ENCODE peak calls at places on chromosomes 4 and X, in five cellular contexts. U is AG09319, C is fibroblast of the aortic adventitia, G is tibial artery, R is omental fat pad. E is an unnamed sample.

GRCh38 chr4:84167579-84167978 is 331.5 kb downstream of the NKX6-1 start:
- DNase-seq in U (no peak), C (no peak), G (no peak), R (no peak), E (peak; percentile 19)

GRCh38 chrX:16487620-16488380 is 162.2 kb upstream of the S100G start:
- DNase-seq in U (no peak), C (no peak), G (no peak), R (no peak), E (no peak)

GRCh38 chr4:53326535-53326934 is 39.3 kb downstream of the SCFD2 start:
- DNase-seq in U (no peak), C (no peak), G (no peak), R (no peak), E (no peak)

GRCh38 chr4:77845400-77845799 is 17.2 kb upstream of the MRPL1 start:
- DNase-seq in U (no peak), C (no peak), G (no peak), R (no peak), E (no peak)

GRCh38 chrX:29299689-29300088 is 712.4 kb downstream of the IL1RAPL1 start:
- DNase-seq in U (no peak), C (peak; percentile 39), G (no peak), R (no peak), E (no peak)

GRCh38 chr4:53786632-53787031 is 195.3 kb upstream of the LNX1 start:
- DNase-seq in U (peak; percentile 83), C (no peak), G (no peak), R (no peak), E (no peak)

GRCh38 chr4:145281946-145282345 is 101.6 kb upstream of the OTUD4 start:
- DNase-seq in U (no peak), C (no peak), G (no peak), R (no peak), E (no peak)

GRCh38 chr4:13933163-13933562 is 305.6 kb upstream of the BOD1L1 start:
- DNase-seq in U (no peak), C (peak; percentile 52), G (no peak), R (no peak), E (no peak)

GRCh38 chr4:186227221-186227620 is at the start of gene KLKB1:
- DNase-seq in U (no peak), C (no peak), G (no peak), R (no peak), E (no peak)

GRCh38 chr4:146643812-146644401 is 5.2 kb downstream of the POU4F2 start:
- DNase-seq in U (no peak), C (peak; percentile 40), G (no peak), R (no peak), E (no peak)

GRCh38 chr4:147430111-147430510 is 50.8 kb upstream of the EDNRA start:
- DNase-seq in U (no peak), C (no peak), G (no peak), R (no peak), E (no peak)

GRCh38 chr4:6663596-6664393 is 23.3 kb downstream of the MRFAP1 start:
- DNase-seq in U (no peak), C (no peak), G (no peak), R (no peak), E (no peak)

GRCh38 chr4:5378002-5378401 is 326.7 kb downstream of the STK32B start:
- DNase-seq in U (no peak), C (no peak), G (no peak), R (no peak), E (no peak)

GRCh38 chr4:6824772-6825402 is 42.4 kb downstream of the KIAA0232 start:
- DNase-seq in U (no peak), C (peak; percentile 24), G (no peak), R (no peak), E (no peak)

GRCh38 chr4:7987148-7987989 is 47.7 kb upstream of the AFAP1 start:
- DNase-seq in U (peak; percentile 49), C (peak; percentile 83), G (peak; percentile 59), R (peak; percentile 78), E (peak; percentile 61)

GRCh38 chr4:156962551-156962974 is 9.0 kb downstream of the PDGFC start:
- DNase-seq in U (peak; percentile 77), C (peak; percentile 85), G (no peak), R (no peak), E (no peak)

GRCh38 chr4:121594796-121595526 is 101.8 kb downstream of the ANXA5 start:
- DNase-seq in U (no peak), C (peak; percentile 77), G (peak; percentile 18), R (no peak), E (no peak)

GRCh38 chr4:139838811-139839210 is 173.2 kb downstream of the MGST2 start:
- DNase-seq in U (no peak), C (peak; percentile 14), G (no peak), R (no peak), E (no peak)

GRCh38 chr4:90024519-90024918 is 102.7 kb upstream of the CCSER1 start:
- DNase-seq in U (no peak), C (no peak), G (no peak), R (no peak), E (no peak)

GRCh38 chrX:136954930-136955329 is 74.4 kb upstream of the RBMX start:
- DNase-seq in U (peak; percentile 7), C (peak; percentile 64), G (no peak), R (no peak), E (no peak)

GRCh38 chr4:107930821-107931774 is at the start of gene CYP2U1:
- DNase-seq in U (no peak), C (peak; percentile 69), G (peak; percentile 91), R (no peak), E (peak; percentile 76)

GRCh38 chrX:16785247-16786138 is 773 bp upstream of the TXLNG start:
- DNase-seq in U (no peak), C (no peak), G (peak; percentile 21), R (no peak), E (no peak)

GRCh38 chr4:152372444-152372843 is 163.4 kb downstream of the FBXW7 start:
- DNase-seq in U (no peak), C (no peak), G (no peak), R (no peak), E (no peak)

GRCh38 chrX:132426695-132427281 is 62.0 kb downstream of the MBNL3 start:
- DNase-seq in U (peak; percentile 15), C (peak; percentile 58), G (no peak), R (no peak), E (no peak)

GRCh38 chrX:44447214-44447613 is 95.4 kb downstream of the FUNDC1 start:
- DNase-seq in U (no peak), C (no peak), G (no peak), R (no peak), E (no peak)

GRCh38 chr4:185849543-185850185 is 37.7 kb upstream of the SORBS2 start:
- DNase-seq in U (no peak), C (peak; percentile 86), G (peak; percentile 50), R (no peak), E (no peak)

GRCh38 chr4:165768281-165768680 is 104.8 kb upstream of the TLL1 start:
- DNase-seq in U (no peak), C (no peak), G (no peak), R (no peak), E (no peak)

GRCh38 chr4:8188743-8189550 is 10.1 kb upstream of the SH3TC1 start:
- DNase-seq in U (no peak), C (no peak), G (peak; percentile 45), R (no peak), E (no peak)

GRCh38 chr4:117420966-117421365 is 335.6 kb upstream of the TRAM1L1 start:
- DNase-seq in U (no peak), C (no peak), G (no peak), R (no peak), E (no peak)

GRCh38 chrX:130155564-130155963 is 10.1 kb downstream of the AIFM1 start:
- DNase-seq in U (no peak), C (peak; percentile 70), G (no peak), R (no peak), E (no peak)

GRCh38 chrX:64206556-64207162 is 1.2 kb upstream of the AMER1 start:
- DNase-seq in U (no peak), C (peak; percentile 73), G (no peak), R (no peak), E (no peak)

GRCh38 chr4:39466747-39467146 is 7.9 kb downstream of the LIAS start:
- DNase-seq in U (no peak), C (peak; percentile 35), G (no peak), R (no peak), E (no peak)

GRCh38 chr4:108774809-108775530 is 12.1 kb upstream of the ETNPPL start:
- DNase-seq in U (no peak), C (no peak), G (no peak), R (no peak), E (no peak)

GRCh38 chrX:21943460-21944135 is 3.1 kb downstream of the SMS start:
- DNase-seq in U (no peak), C (peak; percentile 86), G (no peak), R (no peak), E (no peak)

GRCh38 chr4:1595789-1596325 is 88.3 kb downstream of the FAM53A start:
- DNase-seq in U (no peak), C (no peak), G (no peak), R (no peak), E (no peak)

GRCh38 chrX:123330229-123330942 is 146.3 kb downstream of the GRIA3 start:
- DNase-seq in U (no peak), C (no peak), G (no peak), R (no peak), E (no peak)

GRCh38 chr4:83582289-83582756 is 46.4 kb downstream of the GPAT3 start:
- DNase-seq in U (no peak), C (peak; percentile 66), G (no peak), R (no peak), E (no peak)

GRCh38 chr4:175590205-175590604 is 221.9 kb downstream of the GPM6A start:
- DNase-seq in U (no peak), C (no peak), G (no peak), R (no peak), E (no peak)

GRCh38 chrX:108165349-108166111 is 74.0 kb downstream of the ATG4A start:
- DNase-seq in U (no peak), C (peak; percentile 64), G (no peak), R (no peak), E (no peak)
- TF ChIP-seq CTCF in U (peak; percentile 47), C (peak; percentile 64), G (no peak), R (no peak), E (peak; percentile 37)

GRCh38 chrX:40316502-40316901 is 218.7 kb upstream of the BCOR start:
- DNase-seq in U (no peak), C (no peak), G (no peak), R (no peak), E (no peak)

GRCh38 chrX:40318076-40318475 is 220.3 kb upstream of the BCOR start:
- DNase-seq in U (no peak), C (no peak), G (no peak), R (no peak), E (no peak)

GRCh38 chrX:40313269-40313668 is 215.5 kb upstream of the BCOR start:
- DNase-seq in U (no peak), C (no peak), G (no peak), R (no peak), E (no peak)

GRCh38 chrX:40310016-40310415 is 212.3 kb upstream of the BCOR start:
- DNase-seq in U (no peak), C (no peak), G (no peak), R (no peak), E (no peak)

GRCh38 chrX:40314070-40314469 is 216.3 kb upstream of the BCOR start:
- DNase-seq in U (no peak), C (no peak), G (no peak), R (no peak), E (no peak)
- TF ChIP-seq CTCF in U (no peak), C (no peak), G (no peak), R (no peak), E (no peak)

GRCh38 chrX:120029354-120029753 is 48.1 kb downstream of the RHOXF2B start:
- DNase-seq in U (no peak), C (no peak), G (no peak), R (no peak), E (no peak)
- TF ChIP-seq CTCF in U (no peak), C (no peak), G (no peak), R (no peak), E (no peak)

GRCh38 chr4:118774321-118774720 is 61.6 kb downstream of the SEC24D start:
- DNase-seq in U (no peak), C (no peak), G (no peak), R (no peak), E (no peak)
- TF ChIP-seq CTCF in U (no peak), C (no peak), G (no peak), R (no peak), E (no peak)

E was measured in D721Med.